ENCODE peak calls at places on chromosomes 11 and 22, in eight cellular contexts. One of them, this sample, is unnamed.

GRCh38 chr11:27287205-27287604 is 75.8 kb downstream of the CCDC34 start:
- DNase-seq in retinal pigment epithelial cell: no peak
- DNase-seq in stomach: no peak
- DNase-seq in cardiac muscle cell: no peak
- DNase-seq in suprapubic skin: no peak
- DNase-seq in HCT116: no peak
- DNase-seq in colonic mucosa: no peak
- DNase-seq in PC-3: no peak
- DNase-seq in this sample: no peak

GRCh38 chr11:107590460-107591097 is 368 bp upstream of the ELMOD1 start:
- DNase-seq in HCT116: no peak
- DNase-seq in stomach: no peak
- DNase-seq in suprapubic skin: no peak
- DNase-seq in cardiac muscle cell: no peak
- DNase-seq in PC-3: no peak
- DNase-seq in colonic mucosa: no peak
- DNase-seq in retinal pigment epithelial cell: no peak
- DNase-seq in this sample: no peak

GRCh38 chr11:65437436-65438227 is 15.0 kb downstream of the NEAT1 start:
- DNase-seq in cardiac muscle cell: no peak
- DNase-seq in stomach: peak; percentile 26
- DNase-seq in retinal pigment epithelial cell: no peak
- DNase-seq in HCT116: no peak
- DNase-seq in PC-3: no peak
- DNase-seq in suprapubic skin: peak; percentile 54
- DNase-seq in colonic mucosa: no peak
- DNase-seq in this sample: peak; percentile 50

GRCh38 chr22:38255697-38256096 is 17.1 kb downstream of the TMEM184B start:
- DNase-seq in colonic mucosa: no peak
- DNase-seq in PC-3: no peak
- DNase-seq in HCT116: no peak
- DNase-seq in cardiac muscle cell: no peak
- DNase-seq in retinal pigment epithelial cell: no peak
- DNase-seq in suprapubic skin: no peak
- DNase-seq in stomach: no peak
- DNase-seq in this sample: no peak

GRCh38 chr11:2564008-2564530 is 119.3 kb downstream of the KCNQ1 start:
- DNase-seq in retinal pigment epithelial cell: no peak
- DNase-seq in HCT116: no peak
- DNase-seq in stomach: no peak
- DNase-seq in PC-3: no peak
- DNase-seq in suprapubic skin: peak; percentile 24
- DNase-seq in cardiac muscle cell: no peak
- DNase-seq in colonic mucosa: no peak
- DNase-seq in this sample: no peak

GRCh38 chr22:41197808-41198585 is 7.1 kb upstream of the L3MBTL2 start:
- DNase-seq in PC-3: peak; percentile 27
- DNase-seq in HCT116: no peak
- DNase-seq in cardiac muscle cell: peak; percentile 41
- DNase-seq in colonic mucosa: peak; percentile 77
- DNase-seq in retinal pigment epithelial cell: no peak
- DNase-seq in stomach: peak; percentile 50
- DNase-seq in suprapubic skin: no peak
- DNase-seq in this sample: no peak

GRCh38 chr11:85076535-85077330 is 550.4 kb downstream of the DLG2 start:
- DNase-seq in PC-3: peak; percentile 91
- DNase-seq in colonic mucosa: no peak
- DNase-seq in cardiac muscle cell: peak; percentile 64
- DNase-seq in HCT116: no peak
- DNase-seq in stomach: no peak
- DNase-seq in suprapubic skin: no peak
- DNase-seq in retinal pigment epithelial cell: peak; percentile 55
- DNase-seq in this sample: peak; percentile 2

GRCh38 chr11:2746401-2747230 is 46.8 kb upstream of the KCNQ1OT1 start:
- DNase-seq in stomach: no peak
- DNase-seq in suprapubic skin: peak; percentile 40
- DNase-seq in retinal pigment epithelial cell: no peak
- DNase-seq in HCT116: no peak
- DNase-seq in PC-3: no peak
- DNase-seq in cardiac muscle cell: no peak
- DNase-seq in colonic mucosa: no peak
- DNase-seq in this sample: no peak

GRCh38 chr22:26139320-26139719 is 29.9 kb upstream of the SEZ6L start:
- DNase-seq in colonic mucosa: no peak
- DNase-seq in suprapubic skin: peak; percentile 61
- DNase-seq in stomach: no peak
- DNase-seq in HCT116: no peak
- DNase-seq in cardiac muscle cell: no peak
- DNase-seq in retinal pigment epithelial cell: no peak
- DNase-seq in PC-3: no peak
- DNase-seq in this sample: no peak

GRCh38 chr11:33266418-33267215 is 9.4 kb downstream of the HIPK3 start:
- DNase-seq in colonic mucosa: no peak
- DNase-seq in stomach: no peak
- DNase-seq in cardiac muscle cell: no peak
- DNase-seq in HCT116: no peak
- DNase-seq in suprapubic skin: no peak
- DNase-seq in retinal pigment epithelial cell: no peak
- DNase-seq in PC-3: no peak
- DNase-seq in this sample: peak; percentile 93

GRCh38 chr22:35883028-35883620 is 145.5 kb downstream of the RBFOX2 start:
- DNase-seq in cardiac muscle cell: peak; percentile 18
- DNase-seq in suprapubic skin: no peak
- DNase-seq in retinal pigment epithelial cell: peak; percentile 42
- DNase-seq in PC-3: peak; percentile 40
- DNase-seq in stomach: no peak
- DNase-seq in HCT116: peak; percentile 31
- DNase-seq in colonic mucosa: no peak
- DNase-seq in this sample: peak; percentile 61

GRCh38 chr11:33557201-33557600 is 143.4 kb downstream of the C11orf91 start:
- DNase-seq in cardiac muscle cell: no peak
- DNase-seq in HCT116: no peak
- DNase-seq in retinal pigment epithelial cell: no peak
- DNase-seq in stomach: no peak
- DNase-seq in PC-3: peak; percentile 87
- DNase-seq in suprapubic skin: no peak
- DNase-seq in colonic mucosa: no peak
- DNase-seq in this sample: peak; percentile 53

GRCh38 chr22:41526802-41527799 is 17.2 kb downstream of the POLR3H start:
- DNase-seq in stomach: peak; percentile 65
- DNase-seq in HCT116: no peak
- DNase-seq in suprapubic skin: no peak
- DNase-seq in colonic mucosa: peak; percentile 50
- DNase-seq in cardiac muscle cell: peak; percentile 29
- DNase-seq in retinal pigment epithelial cell: no peak
- DNase-seq in PC-3: peak; percentile 33
- DNase-seq in this sample: peak; percentile 46

GRCh38 chr22:27270818-27271510 is 530.6 kb downstream of the MN1 start:
- DNase-seq in cardiac muscle cell: peak; percentile 74
- DNase-seq in suprapubic skin: no peak
- DNase-seq in stomach: no peak
- DNase-seq in retinal pigment epithelial cell: no peak
- DNase-seq in PC-3: no peak
- DNase-seq in HCT116: no peak
- DNase-seq in colonic mucosa: no peak
- DNase-seq in this sample: peak; percentile 22

GRCh38 chr11:127000291-127000968 is at the start of gene KIRREL3:
- DNase-seq in PC-3: no peak
- DNase-seq in colonic mucosa: no peak
- DNase-seq in retinal pigment epithelial cell: no peak
- DNase-seq in HCT116: no peak
- DNase-seq in suprapubic skin: no peak
- DNase-seq in cardiac muscle cell: peak; percentile 54
- DNase-seq in stomach: no peak
- DNase-seq in this sample: no peak

GRCh38 chr11:90250970-90251369 is 28.1 kb upstream of the CHORDC1 start:
- DNase-seq in PC-3: no peak
- DNase-seq in cardiac muscle cell: no peak
- DNase-seq in retinal pigment epithelial cell: no peak
- DNase-seq in HCT116: no peak
- DNase-seq in stomach: no peak
- DNase-seq in suprapubic skin: no peak
- DNase-seq in colonic mucosa: no peak
- DNase-seq in this sample: no peak
- H3K4me3 ChIP-seq in PC-3: no peak overlapping the region
- H3K4me3 ChIP-seq in cardiac muscle cell: no peak overlapping the region
- H3K4me3 ChIP-seq in retinal pigment epithelial cell: no peak overlapping the region
- H3K4me3 ChIP-seq in HCT116: no peak overlapping the region
- H3K4me3 ChIP-seq in stomach: no peak overlapping the region
- H3K4me3 ChIP-seq in suprapubic skin: no peak overlapping the region
- H3K4me3 ChIP-seq in colonic mucosa: no peak overlapping the region
- H3K4me3 ChIP-seq in this sample: no peak overlapping the region

GRCh38 chr11:39724404-39724803 is 1735.0 kb downstream of the LRRC4C start:
- DNase-seq in suprapubic skin: no peak
- DNase-seq in colonic mucosa: no peak
- DNase-seq in stomach: no peak
- DNase-seq in retinal pigment epithelial cell: no peak
- DNase-seq in cardiac muscle cell: no peak
- DNase-seq in HCT116: no peak
- DNase-seq in PC-3: peak; percentile 14
- DNase-seq in this sample: no peak
- TF ChIP-seq CTCF in suprapubic skin: no peak
- TF ChIP-seq CTCF in colonic mucosa: no peak
- TF ChIP-seq CTCF in stomach: no peak
- TF ChIP-seq CTCF in retinal pigment epithelial cell: peak; percentile 25
- TF ChIP-seq CTCF in cardiac muscle cell: no peak
- TF ChIP-seq CTCF in HCT116: no peak
- TF ChIP-seq CTCF in PC-3: peak; percentile 41
- TF ChIP-seq CTCF in this sample: no peak

GRCh38 chr22:40008726-40009125 is 14.0 kb downstream of the FAM83F start:
- DNase-seq in cardiac muscle cell: no peak
- DNase-seq in HCT116: no peak
- DNase-seq in suprapubic skin: no peak
- DNase-seq in colonic mucosa: no peak
- DNase-seq in PC-3: peak; percentile 22
- DNase-seq in stomach: no peak
- DNase-seq in retinal pigment epithelial cell: no peak
- DNase-seq in this sample: no peak

GRCh38 chr22:40009231-40009769 is 14.5 kb downstream of the FAM83F start:
- DNase-seq in stomach: peak; percentile 41
- DNase-seq in cardiac muscle cell: no peak
- DNase-seq in PC-3: peak; percentile 57
- DNase-seq in colonic mucosa: peak; percentile 59
- DNase-seq in suprapubic skin: no peak
- DNase-seq in HCT116: no peak
- DNase-seq in retinal pigment epithelial cell: no peak
- DNase-seq in this sample: no peak

GRCh38 chr22:40006641-40007040 is 11.9 kb downstream of the FAM83F start:
- DNase-seq in retinal pigment epithelial cell: no peak
- DNase-seq in HCT116: no peak
- DNase-seq in cardiac muscle cell: no peak
- DNase-seq in colonic mucosa: no peak
- DNase-seq in stomach: no peak
- DNase-seq in PC-3: no peak
- DNase-seq in suprapubic skin: no peak
- DNase-seq in this sample: no peak

GRCh38 chr22:40009953-40010751 is 15.4 kb downstream of the FAM83F start:
- DNase-seq in PC-3: no peak
- DNase-seq in cardiac muscle cell: no peak
- DNase-seq in retinal pigment epithelial cell: no peak
- DNase-seq in suprapubic skin: no peak
- DNase-seq in colonic mucosa: no peak
- DNase-seq in stomach: no peak
- DNase-seq in HCT116: no peak
- DNase-seq in this sample: no peak

DNA sequence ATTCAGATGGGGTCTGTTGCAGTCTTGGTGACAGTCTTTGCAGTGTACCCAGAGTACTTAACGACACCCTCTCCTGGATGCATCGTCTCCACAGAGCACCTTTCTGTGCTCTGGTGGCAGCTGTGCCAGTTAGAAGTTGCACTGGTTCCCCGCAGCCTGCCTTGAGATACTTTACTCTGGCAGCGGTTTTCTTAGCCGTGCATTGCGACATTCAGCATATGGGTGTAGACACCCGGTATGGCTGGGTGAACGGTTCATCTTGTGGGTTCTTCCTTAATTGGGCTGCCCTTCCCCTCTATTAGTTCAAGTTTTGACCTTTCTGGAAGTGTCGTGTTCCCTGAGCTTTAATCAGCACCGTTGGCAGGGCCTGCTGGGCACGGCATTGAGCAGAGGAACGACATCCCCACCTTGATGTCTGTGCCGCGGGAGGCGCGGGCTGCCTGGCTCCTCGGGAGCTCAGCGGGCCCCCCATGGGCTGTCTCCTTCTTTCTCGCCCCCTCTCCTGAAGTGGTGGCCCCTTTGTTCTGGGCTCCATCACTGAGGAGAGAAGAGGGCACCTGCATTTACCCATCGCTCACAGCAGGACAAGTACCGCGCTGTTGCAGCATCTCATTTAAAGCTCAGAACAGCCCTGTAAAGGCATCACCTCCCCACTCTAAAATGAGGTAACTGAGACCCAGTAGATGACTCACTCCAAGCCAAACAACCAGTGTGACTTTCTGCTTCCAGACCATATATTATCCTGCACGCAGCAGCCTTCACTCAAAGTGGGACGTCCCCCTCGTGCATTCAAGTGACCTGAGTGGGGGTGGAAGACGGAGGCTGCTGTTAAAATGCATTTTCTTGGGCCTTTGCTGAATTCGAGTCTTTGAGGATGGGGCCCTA is 13.3 kb downstream of the FAM83F start:
- DNase-seq in colonic mucosa: no peak
- DNase-seq in retinal pigment epithelial cell: no peak
- DNase-seq in PC-3: no peak
- DNase-seq in cardiac muscle cell: no peak
- DNase-seq in HCT116: no peak
- DNase-seq in stomach: no peak
- DNase-seq in suprapubic skin: no peak
- DNase-seq in this sample: no peak
- H3K4me3 ChIP-seq in colonic mucosa: no peak overlapping the region
- H3K4me3 ChIP-seq in retinal pigment epithelial cell: no peak overlapping the region
- H3K4me3 ChIP-seq in PC-3: no peak overlapping the region
- H3K4me3 ChIP-seq in cardiac muscle cell: no peak overlapping the region
- H3K4me3 ChIP-seq in HCT116: no peak overlapping the region
- H3K4me3 ChIP-seq in stomach: no peak overlapping the region
- H3K4me3 ChIP-seq in suprapubic skin: no peak overlapping the region
- H3K4me3 ChIP-seq in this sample: no peak overlapping the region

GRCh38 chr11:94518300-94518699 is 6.0 kb downstream of the C11orf97 start:
- DNase-seq in colonic mucosa: no peak
- DNase-seq in HCT116: no peak
- DNase-seq in cardiac muscle cell: no peak
- DNase-seq in stomach: no peak
- DNase-seq in PC-3: no peak
- DNase-seq in suprapubic skin: no peak
- DNase-seq in retinal pigment epithelial cell: no peak
- DNase-seq in this sample: no peak

GRCh38 chr11:94524293-94524692 is 12.0 kb downstream of the C11orf97 start:
- DNase-seq in PC-3: no peak
- DNase-seq in stomach: no peak
- DNase-seq in cardiac muscle cell: no peak
- DNase-seq in suprapubic skin: no peak
- DNase-seq in HCT116: no peak
- DNase-seq in retinal pigment epithelial cell: no peak
- DNase-seq in colonic mucosa: no peak
- DNase-seq in this sample: no peak

GRCh38 chr11:94519478-94520084 is 7.3 kb downstream of the C11orf97 start:
- DNase-seq in HCT116: peak; percentile 19
- DNase-seq in stomach: no peak
- DNase-seq in retinal pigment epithelial cell: no peak
- DNase-seq in colonic mucosa: no peak
- DNase-seq in cardiac muscle cell: peak; percentile 56
- DNase-seq in suprapubic skin: no peak
- DNase-seq in PC-3: peak; percentile 76
- DNase-seq in this sample: peak; percentile 59

GRCh38 chr11:94525933-94526332 is 13.7 kb downstream of the C11orf97 start:
- DNase-seq in retinal pigment epithelial cell: peak; percentile 44
- DNase-seq in colonic mucosa: peak; percentile 92
- DNase-seq in HCT116: no peak
- DNase-seq in PC-3: peak; percentile 48
- DNase-seq in cardiac muscle cell: peak; percentile 93
- DNase-seq in suprapubic skin: peak; percentile 74
- DNase-seq in stomach: peak; percentile 88
- DNase-seq in this sample: peak; percentile 86

GRCh38 chr11:94521684-94522083 is 9.4 kb downstream of the C11orf97 start:
- DNase-seq in HCT116: no peak
- DNase-seq in colonic mucosa: no peak
- DNase-seq in PC-3: peak; percentile 56
- DNase-seq in suprapubic skin: no peak
- DNase-seq in stomach: no peak
- DNase-seq in cardiac muscle cell: no peak
- DNase-seq in retinal pigment epithelial cell: no peak
- DNase-seq in this sample: peak; percentile 37
- TF ChIP-seq CTCF in HCT116: peak; percentile 20
- TF ChIP-seq CTCF in colonic mucosa: peak; percentile 40
- TF ChIP-seq CTCF in PC-3: peak; percentile 76
- TF ChIP-seq CTCF in suprapubic skin: peak; percentile 7
- TF ChIP-seq CTCF in stomach: peak; percentile 28
- TF ChIP-seq CTCF in cardiac muscle cell: peak; percentile 55
- TF ChIP-seq CTCF in retinal pigment epithelial cell: peak; percentile 53
- TF ChIP-seq CTCF in this sample: peak; percentile 57